ENCODE peak calls at places on chromosomes 11 and 22, in nine cellular contexts. X is activated effector memory CD4-positive, alpha-beta T cell treated with anti-CD3 and anti-CD28 coated beads, Interleukin-2, amount 50 U/mL, for 16 hours; Z is foreskin fibroblast; E is mammary epithelial cell; S is T-helper 9 cell; C is EL; W is CD8-positive, alpha-beta memory T cell; L is stimulated activated CD4-positive, alpha-beta T cell treated with anti-CD3 and anti-CD28 coated beads, Interleukin-15, amount 100 ng/mL, for 48 hours; H is right cardiac atrium. Y is an unnamed sample.

GRCh38 chr11:132028380-132029240 is 658.2 kb downstream of the NTM start:
- DNase-seq in Z (peak), W (no peak), C (peak), H (peak), E (no peak), X (no peak), S (no peak), L (no peak), Y (no peak)

GRCh38 chr11:126146454-126147192 is 64.8 kb downstream of the RPUSD4 start:
- DNase-seq in W (no peak), C (no peak), E (no peak), Z (no peak), X (no peak), L (no peak), H (no peak), S (no peak), Y (no peak)

GRCh38 chr11:10450451-10451398 is 4.3 kb upstream of the AMPD3 start:
- DNase-seq in X (peak), H (peak), S (peak), C (peak), Z (peak), L (no peak), E (peak), W (peak), Y (peak)

GRCh38 chr11:15471028-15471708 is 356.4 kb downstream of the INSC start:
- DNase-seq in X (no peak), S (no peak), E (no peak), H (no peak), C (no peak), Z (no peak), W (no peak), L (no peak), Y (no peak)

GRCh38 chr22:42401562-42402334 is 30.5 kb downstream of the NFAM1 start:
- DNase-seq in W (no peak), L (no peak), S (no peak), C (no peak), Z (no peak), H (peak), X (no peak), E (peak), Y (no peak)

GRCh38 chr22:36486619-36487384 is 5.4 kb upstream of the TXN2 start:
- DNase-seq in L (peak), X (peak), E (peak), H (peak), C (peak), S (peak), Z (peak), W (peak), Y (no peak)

GRCh38 chr22:47114813-47115517 is 352.5 kb downstream of the TBC1D22A start:
- DNase-seq in E (no peak), L (no peak), H (no peak), S (no peak), X (peak), C (no peak), W (no peak), Z (no peak), Y (no peak)

GRCh38 chr11:75663808-75664207 is 5.0 kb downstream of the MAP6 start:
- DNase-seq in C (no peak), L (no peak), X (no peak), S (no peak), Z (no peak), E (no peak), H (no peak), W (no peak), Y (no peak)

GRCh38 chr22:16789860-16790493 is 35.2 kb downstream of the XKR3 start:
- DNase-seq in E (no peak), L (no peak), H (no peak), C (no peak), S (no peak), Z (no peak), W (no peak), X (no peak), Y (no peak)

GRCh38 chr11:117819096-117820040 is 5.2 kb downstream of the FXYD2 start:
- DNase-seq in H (peak), E (peak), W (no peak), Z (peak), S (no peak), X (no peak), L (no peak), C (peak), Y (peak)

GRCh38 chr11:87039371-87039770 is 1.6 kb downstream of the TMEM135 start:
- DNase-seq in W (no peak), S (no peak), X (no peak), C (no peak), E (no peak), L (no peak), Z (peak), H (peak), Y (no peak)

GRCh38 chr11:72683782-72684200 is 9.6 kb upstream of the PDE2A start:
- DNase-seq in S (peak), Z (peak), H (peak), E (no peak), W (peak), L (peak), C (peak), X (peak), Y (peak)

GRCh38 chr11:26134053-26134452 is 197.9 kb upstream of the ANO3 start:
- DNase-seq in S (no peak), X (no peak), Z (no peak), W (no peak), C (no peak), L (no peak), E (no peak), H (no peak), Y (no peak)

GRCh38 chr11:130904380-130904779 is 11.9 kb downstream of the SNX19 start:
- DNase-seq in X (no peak), S (no peak), W (no peak), C (peak), E (no peak), Z (no peak), L (no peak), H (no peak), Y (no peak)

GRCh38 chr11:66335531-66336233 is 552 bp downstream of the RIN1 start:
- DNase-seq in Z (peak), E (peak), H (peak), L (no peak), S (no peak), C (peak), W (no peak), X (no peak), Y (peak)

GRCh38 chr11:83662494-83662893 is 376.3 kb upstream of the CCDC90B start:
- DNase-seq in H (no peak), C (no peak), W (no peak), L (no peak), Z (no peak), X (no peak), E (no peak), S (no peak), Y (no peak)

GRCh38 chr11:65366340-65366773 is 11.8 kb downstream of the TIGD3 start:
- DNase-seq in H (peak), C (peak), W (peak), S (no peak), L (no peak), E (peak), Z (peak), X (no peak), Y (no peak)